ENCODE peak calls at places on chromosomes 16 and 17, in five cellular contexts. One of them, this sample, is unnamed.

GRCh38 chr17:78383725-78384471 is 5.4 kb downstream of the PGS1 start:
- DNase-seq in lower lobe of right lung: peak; percentile 90
- DNase-seq in Peyer's patch: peak; percentile 74
- DNase-seq in prostate gland: peak; percentile 80
- DNase-seq in OCI-LY7: peak; percentile 26
- DNase-seq in this sample: peak; percentile 49

GRCh38 chr17:64420143-64420670 is 28.7 kb upstream of the MILR1 start:
- DNase-seq in lower lobe of right lung: no peak
- DNase-seq in Peyer's patch: no peak
- DNase-seq in prostate gland: peak; percentile 46
- DNase-seq in OCI-LY7: peak; percentile 87
- DNase-seq in this sample: peak; percentile 75

GRCh38 chr16:2515180-2515803 is 1.5 kb downstream of the ATP6V0C start:
- DNase-seq in lower lobe of right lung: no peak
- DNase-seq in Peyer's patch: no peak
- DNase-seq in prostate gland: no peak
- DNase-seq in OCI-LY7: no peak
- DNase-seq in this sample: no peak

GRCh38 chr17:7987112-7987893 is 15.1 kb upstream of the GUCY2D start:
- DNase-seq in lower lobe of right lung: no peak
- DNase-seq in Peyer's patch: no peak
- DNase-seq in prostate gland: no peak
- DNase-seq in OCI-LY7: no peak
- DNase-seq in this sample: no peak

GRCh38 chr17:63446981-63447687 is 1.0 kb upstream of the CYB561 start:
- DNase-seq in lower lobe of right lung: peak; percentile 65
- DNase-seq in Peyer's patch: peak; percentile 26
- DNase-seq in prostate gland: peak; percentile 58
- DNase-seq in OCI-LY7: no peak
- DNase-seq in this sample: peak; percentile 57

GRCh38 chr17:35630530-35631148 is 43.5 kb downstream of the AP2B1 start:
- DNase-seq in lower lobe of right lung: no peak
- DNase-seq in Peyer's patch: no peak
- DNase-seq in prostate gland: no peak
- DNase-seq in OCI-LY7: no peak
- DNase-seq in this sample: no peak

GRCh38 chr17:57408064-57408811 is 151.9 kb downstream of the MSI2 start:
- DNase-seq in lower lobe of right lung: peak; percentile 53
- DNase-seq in Peyer's patch: no peak
- DNase-seq in prostate gland: peak; percentile 17
- DNase-seq in OCI-LY7: peak; percentile 59
- DNase-seq in this sample: peak; percentile 6

GRCh38 chr17:82078433-82078832 is 12.8 kb upstream of the DUS1L start:
- DNase-seq in lower lobe of right lung: no peak
- DNase-seq in Peyer's patch: no peak
- DNase-seq in prostate gland: no peak
- DNase-seq in OCI-LY7: no peak
- DNase-seq in this sample: no peak

GRCh38 chr17:18229771-18230170 is 4.3 kb downstream of the LLGL1 start:
- DNase-seq in lower lobe of right lung: peak; percentile 35
- DNase-seq in Peyer's patch: no peak
- DNase-seq in prostate gland: no peak
- DNase-seq in OCI-LY7: no peak
- DNase-seq in this sample: no peak

GRCh38 chr16:1351582-1352362 is at the start of the genes GNPTG and TSR3:
- DNase-seq in lower lobe of right lung: peak; percentile 91
- DNase-seq in Peyer's patch: peak; percentile 81
- DNase-seq in prostate gland: peak; percentile 68
- DNase-seq in OCI-LY7: peak; percentile 93
- DNase-seq in this sample: peak; percentile 84
- H3K27ac ChIP-seq in lower lobe of right lung: peak within 1 kb of the TSS; percentile 83
- H3K27ac ChIP-seq in Peyer's patch: peak within 1 kb of the TSS; percentile 63
- H3K27ac ChIP-seq in prostate gland: peak within 1 kb of the TSS; percentile 64
- H3K27ac ChIP-seq in OCI-LY7: no peak within 1 kb of the TSS
- H3K27ac ChIP-seq in this sample: peak within 1 kb of the TSS; percentile 75

GRCh38 chr17:9237661-9238301 is 216.5 kb downstream of the NTN1 start:
- DNase-seq in lower lobe of right lung: peak; percentile 41
- DNase-seq in Peyer's patch: no peak
- DNase-seq in prostate gland: no peak
- DNase-seq in OCI-LY7: no peak
- DNase-seq in this sample: no peak
- H3K27ac ChIP-seq in lower lobe of right lung: no peak overlapping the region
- H3K27ac ChIP-seq in Peyer's patch: no peak overlapping the region
- H3K27ac ChIP-seq in prostate gland: no peak overlapping the region
- H3K27ac ChIP-seq in OCI-LY7: no peak overlapping the region
- H3K27ac ChIP-seq in this sample: no peak overlapping the region

DNA sequence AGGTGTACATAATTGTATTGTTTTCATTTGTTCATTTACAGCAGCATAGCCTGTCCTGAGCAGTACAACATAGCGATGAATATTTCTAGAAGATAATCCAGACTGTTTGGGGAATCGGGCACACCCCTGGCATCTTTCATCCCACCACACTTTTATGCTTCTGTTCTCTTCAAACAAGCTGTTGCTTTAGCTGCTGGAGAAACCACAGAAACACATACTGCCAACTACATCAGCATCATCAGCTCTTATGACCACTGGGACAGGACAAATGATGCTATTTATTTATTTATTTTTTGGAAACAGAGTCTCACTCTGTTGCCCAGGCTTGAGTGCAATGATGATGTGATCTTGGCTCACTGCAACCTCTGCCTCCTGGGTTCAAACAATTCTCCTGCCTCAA is 22.6 kb upstream of the HAPSTR1 start:
- DNase-seq in lower lobe of right lung: no peak
- DNase-seq in Peyer's patch: no peak
- DNase-seq in prostate gland: no peak
- DNase-seq in OCI-LY7: no peak
- DNase-seq in this sample: no peak
- H3K27ac ChIP-seq in lower lobe of right lung: no peak overlapping the region
- H3K27ac ChIP-seq in Peyer's patch: no peak overlapping the region
- H3K27ac ChIP-seq in prostate gland: no peak overlapping the region
- H3K27ac ChIP-seq in OCI-LY7: no peak overlapping the region
- H3K27ac ChIP-seq in this sample: no peak overlapping the region

GRCh38 chr16:78256686-78257375 is 157.4 kb downstream of the WWOX start:
- DNase-seq in lower lobe of right lung: no peak
- DNase-seq in Peyer's patch: no peak
- DNase-seq in prostate gland: no peak
- DNase-seq in OCI-LY7: no peak
- DNase-seq in this sample: no peak
- H3K27ac ChIP-seq in lower lobe of right lung: no peak overlapping the region
- H3K27ac ChIP-seq in Peyer's patch: no peak overlapping the region
- H3K27ac ChIP-seq in prostate gland: no peak overlapping the region
- H3K27ac ChIP-seq in OCI-LY7: no peak overlapping the region
- H3K27ac ChIP-seq in this sample: no peak overlapping the region

GRCh38 chr16:46519063-46519462 is 102.1 kb downstream of the SHCBP1 start:
- DNase-seq in lower lobe of right lung: no peak
- DNase-seq in Peyer's patch: no peak
- DNase-seq in prostate gland: no peak
- DNase-seq in OCI-LY7: no peak
- DNase-seq in this sample: no peak
- H3K27ac ChIP-seq in lower lobe of right lung: no peak overlapping the region
- H3K27ac ChIP-seq in Peyer's patch: no peak overlapping the region
- H3K27ac ChIP-seq in prostate gland: no peak overlapping the region
- H3K27ac ChIP-seq in OCI-LY7: no peak overlapping the region
- H3K27ac ChIP-seq in this sample: no peak overlapping the region

This sample was measured in CD4-positive, alpha-beta memory T cell.